ENCODE peak calls at places on chromosomes 12 and 14, in ten cellular contexts. A is EH; N is lung microvascular endothelial cell; B is ecto neural progenitor cell; Y is naive thymus-derived CD8-positive, alpha-beta T cell; X is RWPE1; H is nephron progenitor cell; J is stimulated activated CD4-positive, alpha-beta T cell treated with anti-CD3 and anti-CD28 coated beads, Interleukin-15, amount 100 ng/mL, for 24 hours; U is NCI-H446 treated with DMSO at 0.1 percent for 48 hours; W is HTR-8/SVneo. S is an unnamed sample.
A peak's percentile ranks its signal among the peaks of the same experiment; 100 is the strongest.

GRCh38 chr12:113103756-113104450 is 31.7 kb downstream of the RASAL1 start:
- DNase-seq in A (no peak), N (no peak), B (peak; percentile 76), Y (peak; percentile 76), X (peak; percentile 56), H (peak; percentile 53), J (peak; percentile 79), U (no peak), W (no peak), S (no peak)

GRCh38 chr12:117733292-117733805 is 235.4 kb downstream of the KSR2 start:
- DNase-seq in A (no peak), N (no peak), B (no peak), Y (no peak), X (no peak), H (no peak), J (no peak), U (no peak), W (no peak), S (no peak)

GRCh38 chr12:125098676-125099406 is 33.6 kb downstream of the AACS start:
- DNase-seq in A (no peak), N (no peak), B (no peak), Y (no peak), X (no peak), H (no peak), J (no peak), U (no peak), W (no peak), S (no peak)

GRCh38 chr12:76530531-76530930 is 29.0 kb downstream of the OSBPL8 start:
- DNase-seq in A (no peak), N (no peak), B (no peak), Y (no peak), X (no peak), H (no peak), J (no peak), U (no peak), W (no peak), S (no peak)

GRCh38 chr14:63773504-63773903 is 45.6 kb upstream of the SGPP1 start:
- DNase-seq in A (no peak), N (no peak), B (no peak), Y (no peak), X (peak; percentile 33), H (no peak), J (no peak), U (no peak), W (peak; percentile 61), S (no peak)

GRCh38 chr14:70254476-70254961 is 65.8 kb upstream of the SLC8A3 start:
- DNase-seq in A (peak; percentile 18), N (peak; percentile 43), B (peak; percentile 71), Y (no peak), X (peak; percentile 24), H (peak; percentile 61), J (peak; percentile 21), U (no peak), W (peak; percentile 29), S (no peak)

GRCh38 chr14:77184396-77185092 is 2.9 kb downstream of the TMEM63C start:
- DNase-seq in A (no peak), N (no peak), B (no peak), Y (no peak), X (no peak), H (no peak), J (no peak), U (no peak), W (no peak), S (no peak)

GRCh38 chr12:77049767-77050353 is 15.5 kb downstream of the E2F7 start:
- DNase-seq in A (peak; percentile 64), N (peak; percentile 89), B (no peak), Y (peak; percentile 4), X (peak; percentile 65), H (no peak), J (no peak), U (peak; percentile 72), W (peak; percentile 28), S (no peak)

GRCh38 chr14:55752580-55753365 is 172.8 kb downstream of the KTN1 start:
- DNase-seq in A (peak; percentile 81), N (peak; percentile 88), B (no peak), Y (no peak), X (peak; percentile 38), H (no peak), J (no peak), U (no peak), W (peak; percentile 57), S (peak; percentile 82)

S was measured in SJSA1.